ENCODE peak calls at places on chromosome 18, in four cellular contexts. D is caudate nucleus, Y is Peyer's patch, C is dorsolateral prefrontal cortex. E is an unnamed sample.

GRCh38 chr18:77012751-77013550 is 119.6 kb downstream of the MBP start:
- DNase-seq in D (no peak), C (no peak), Y (no peak), E (no peak)

GRCh38 chr18:60064271-60064670 is 164.5 kb downstream of the PMAIP1 start:
- DNase-seq in D (no peak), Y (no peak), C (no peak), E (no peak)

GRCh38 chr18:23587220-23587642 is 925 bp upstream of the NPC1 start:
- DNase-seq in Y (no peak), C (no peak), D (no peak), E (no peak)

GRCh38 chr18:57141208-57142129 is 5.4 kb upstream of the BOD1L2 start:
- DNase-seq in Y (peak), C (no peak), D (no peak), E (no peak)

GRCh38 chr18:13910986-13911385 is 4.3 kb downstream of the MC2R start:
- DNase-seq in D (no peak), Y (no peak), C (no peak), E (no peak)

GRCh38 chr18:6482198-6482977 is 67.7 kb upstream of the L3MBTL4 start:
- DNase-seq in C (no peak), Y (peak), D (no peak), E (peak)

GRCh38 chr18:68965817-68966216 is 167.9 kb downstream of the CCDC102B start:
- DNase-seq in D (no peak), C (no peak), Y (no peak), E (no peak)

GRCh38 chr18:30499721-30500120 is 542.8 kb downstream of the DSC3 start:
- DNase-seq in D (no peak), Y (no peak), C (no peak), E (no peak)

GRCh38 chr18:40414155-40414754 is 1540.8 kb upstream of the PIK3C3 start:
- DNase-seq in D (no peak), Y (no peak), C (no peak), E (no peak)

GRCh38 chr18:77006305-77007175 is 126.0 kb downstream of the MBP start:
- DNase-seq in C (no peak), D (no peak), Y (no peak), E (no peak)

GRCh38 chr18:56086786-56087185 is 498.8 kb upstream of the TCF4 start:
- DNase-seq in C (no peak), D (no peak), Y (no peak), E (no peak)

GRCh38 chr18:72208920-72209676 is 335.0 kb downstream of the CBLN2 start:
- DNase-seq in Y (no peak), D (no peak), C (no peak), E (no peak)

GRCh38 chr18:35474884-35475283 is 22.9 kb downstream of the INO80C start:
- DNase-seq in Y (no peak), C (no peak), D (no peak), E (no peak)

GRCh38 chr18:33469699-33470098 is 29.2 kb upstream of the CCDC178 start:
- DNase-seq in Y (no peak), C (no peak), D (no peak), E (no peak)

GRCh38 chr18:76354348-76354747 is 140.7 kb downstream of the ZNF516 start:
- DNase-seq in C (no peak), D (no peak), Y (no peak), E (no peak)

GRCh38 chr18:48949606-48950535 is 894 bp downstream of the SMAD7 start:
- DNase-seq in Y (peak), C (no peak), D (no peak), E (no peak)

GRCh38 chr18:72868666-72869661 is 1.2 kb upstream of the NETO1 start:
- DNase-seq in C (peak), D (no peak), Y (no peak), E (no peak)

GRCh38 chr18:25298853-25299274 is 53.1 kb downstream of the ZNF521 start:
- DNase-seq in C (no peak), D (no peak), Y (peak), E (no peak)

GRCh38 chr18:59783138-59783537 is 85.9 kb upstream of the CCBE1 start:
- DNase-seq in Y (peak), C (no peak), D (no peak), E (no peak)

GRCh38 chr18:54163458-54163857 is 61.0 kb downstream of the MBD2 start:
- DNase-seq in Y (no peak), D (no peak), C (no peak), E (no peak)

GRCh38 chr18:75378674-75379315 is 48.7 kb downstream of the SMIM21 start:
- DNase-seq in Y (no peak), C (no peak), D (no peak), E (no peak)

GRCh38 chr18:42187611-42188378 is 232.8 kb downstream of the PIK3C3 start:
- DNase-seq in Y (no peak), C (no peak), D (no peak), E (no peak)

GRCh38 chr18:67104700-67105284 is 411.7 kb downstream of the DSEL start:
- DNase-seq in C (peak), D (peak), Y (peak), E (peak)

GRCh38 chr18:51195602-51196115 is 1.8 kb downstream of the MEX3C start:
- DNase-seq in D (peak), C (no peak), Y (peak), E (no peak)

GRCh38 chr18:79496237-79496977 is 100.7 kb downstream of the NFATC1 start:
- DNase-seq in Y (peak), C (peak), D (no peak), E (no peak)

GRCh38 chr18:62044490-62045000 is 142.3 kb downstream of the PIGN start:
- DNase-seq in C (no peak), D (no peak), Y (no peak), E (no peak)

GRCh38 chr18:25067291-25068050 is 284.5 kb downstream of the ZNF521 start:
- DNase-seq in D (no peak), C (no peak), Y (no peak), E (no peak)

DNA sequence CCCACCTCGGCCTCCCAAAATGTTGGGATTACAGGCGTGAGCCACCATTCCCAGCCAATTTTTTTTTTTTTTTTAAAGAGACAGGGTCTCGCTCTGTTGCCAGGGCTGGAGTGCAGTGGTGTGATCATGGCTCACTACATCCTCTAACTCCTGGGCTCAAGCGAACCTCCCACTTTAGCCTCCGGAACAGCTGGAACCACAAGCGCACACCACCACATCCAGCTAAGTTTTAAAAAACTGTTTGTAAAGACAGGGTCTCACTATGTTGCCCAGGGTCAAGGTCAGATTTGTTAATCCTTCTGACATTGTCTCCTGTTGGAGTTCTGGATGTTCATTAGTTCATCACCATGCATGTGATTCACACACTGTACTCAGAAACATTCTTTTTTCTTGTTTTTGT is 149.9 kb downstream of the TGIF1 start:
- DNase-seq in C (no peak), D (no peak), Y (no peak), E (no peak)
- H3K27ac ChIP-seq in C (no peak), D (no peak), Y (no peak), E (no peak)

GRCh38 chr18:46668694-46669093 is 11.7 kb upstream of the LOXHD1 start:
- DNase-seq in C (no peak), Y (no peak), D (no peak), E (no peak)
- H3K27ac ChIP-seq in C (no peak), Y (no peak), D (no peak), E (no peak)

DNA sequence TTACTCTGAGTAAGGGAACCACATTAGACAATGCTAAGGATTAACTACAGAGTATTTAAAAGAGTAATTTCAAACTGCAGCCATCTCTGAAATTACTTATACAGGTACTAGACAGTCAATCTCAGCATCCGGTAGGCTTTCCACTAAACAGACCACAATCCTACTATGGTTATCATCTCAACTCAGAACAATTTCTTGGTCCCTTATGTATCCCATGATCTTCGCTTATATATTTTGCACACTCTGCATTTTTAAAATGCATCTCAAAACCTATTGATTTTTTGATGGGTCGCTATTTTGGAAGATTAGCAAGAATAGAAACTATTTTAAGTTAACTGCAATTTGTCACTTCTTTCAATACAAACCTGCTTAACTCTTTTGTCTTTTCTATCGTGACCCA is 1.4 kb downstream of the PPP4R1 start:
- DNase-seq in C (no peak), D (no peak), Y (no peak), E (no peak)
- H3K27ac ChIP-seq in C (peak), D (no peak), Y (peak), E (no peak)

DNA sequence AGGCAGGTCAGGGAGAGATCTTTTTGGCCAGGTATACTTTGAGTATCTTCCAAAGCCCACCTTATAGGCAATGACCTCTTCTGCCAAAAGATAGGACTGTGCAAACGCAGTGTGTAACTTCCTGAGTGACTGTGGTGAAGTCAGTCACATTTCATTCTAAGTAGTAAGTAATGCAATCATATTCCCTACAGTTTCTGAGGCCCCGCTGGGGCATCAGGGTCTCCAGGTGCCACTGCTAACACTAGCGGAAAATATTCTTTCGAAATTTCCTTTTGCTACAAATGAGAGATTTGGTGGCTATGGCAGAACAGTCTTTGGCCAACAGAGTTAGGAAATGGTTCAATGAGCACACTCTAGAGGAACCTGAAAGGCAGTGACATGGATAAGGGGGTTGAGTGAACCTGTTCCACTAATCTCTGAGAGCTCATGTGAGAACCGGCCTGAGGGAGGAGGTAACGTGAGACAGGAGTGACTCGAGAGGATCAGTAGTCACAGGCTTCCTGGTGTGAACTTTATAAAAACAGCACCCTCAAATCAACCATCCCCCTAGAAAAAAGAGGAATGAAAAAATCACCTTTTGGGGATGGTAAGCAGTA is 102.6 kb upstream of the LPIN2 start:
- DNase-seq in C (no peak), Y (no peak), D (no peak), E (no peak)
- H3K27ac ChIP-seq in C (no peak), Y (no peak), D (no peak), E (no peak)

GRCh38 chr18:11948852-11949523 is 32.3 kb upstream of the IMPA2 start:
- DNase-seq in C (no peak), Y (no peak), D (no peak), E (no peak)
- H3K27ac ChIP-seq in C (no peak), Y (no peak), D (no peak), E (no peak)

GRCh38 chr18:44936485-44936884 is 255.8 kb downstream of the SETBP1 start:
- DNase-seq in D (no peak), Y (no peak), C (no peak), E (no peak)

GRCh38 chr18:44938396-44939036 is 257.8 kb downstream of the SETBP1 start:
- DNase-seq in C (no peak), Y (peak), D (no peak), E (no peak)

GRCh38 chr18:44935455-44935854 is 254.8 kb downstream of the SETBP1 start:
- DNase-seq in Y (no peak), C (no peak), D (no peak), E (no peak)

GRCh38 chr18:44939037-44939665 is 258.5 kb downstream of the SETBP1 start:
- DNase-seq in Y (peak), D (no peak), C (no peak), E (no peak)

DNA sequence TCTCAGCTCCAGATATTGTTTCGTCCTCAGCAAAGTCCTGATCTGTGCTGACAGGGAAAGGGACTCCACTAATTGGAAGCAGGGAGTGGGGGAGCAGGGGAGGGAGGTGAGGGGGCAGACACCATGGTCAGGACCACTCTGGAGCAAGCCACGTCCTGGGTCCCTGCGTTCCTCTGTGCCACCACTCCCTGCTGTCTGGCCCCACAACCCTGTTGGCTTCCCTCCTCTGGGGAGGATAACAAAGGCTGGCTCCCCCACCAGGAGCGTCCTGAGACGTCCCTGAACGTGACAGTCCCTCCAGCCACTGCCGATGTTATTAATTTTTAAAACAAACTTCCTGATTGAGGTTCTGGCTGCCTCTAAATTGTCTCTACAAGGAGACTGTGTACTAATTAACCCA is 257.3 kb downstream of the SETBP1 start:
- DNase-seq in D (no peak), Y (no peak), C (no peak), E (no peak)
- H3K27ac ChIP-seq in D (no peak), Y (no peak), C (no peak), E (no peak)

GRCh38 chr18:38951633-38952032 is 1386.0 kb upstream of the CELF4 start:
- DNase-seq in D (no peak), C (no peak), Y (no peak), E (no peak)
- H3K27ac ChIP-seq in D (no peak), C (no peak), Y (no peak), E (no peak)